ENCODE peak calls at places on chromosomes 7 and 10, in five cellular contexts. S is HepG2, I is K562, Z is GM12878, L is A549. J is an unnamed sample.

GRCh38 chr7:50399635-50400034 is 50.5 kb downstream of the FIGNL1 start:
- DNase-seq in L (no peak), I (no peak), S (no peak), Z (no peak), J (no peak)

GRCh38 chr10:28897617-28898464 is 220.5 kb downstream of the BAMBI start:
- DNase-seq in I (no peak), S (no peak), Z (no peak), L (no peak), J (no peak)

GRCh38 chr10:81136261-81136660 is 598.6 kb downstream of the SH2D4B start:
- DNase-seq in S (no peak), L (no peak), I (no peak), Z (no peak), J (no peak)

GRCh38 chr10:122342293-122343134 is 32.0 kb upstream of the PLEKHA1 start:
- DNase-seq in I (peak; percentile 31), Z (no peak), S (peak; percentile 54), L (peak; percentile 44), J (peak; percentile 21)

GRCh38 chr7:151520419-151521229 is 929 bp upstream of the RHEB start:
- DNase-seq in I (no peak), L (no peak), Z (no peak), S (no peak), J (peak; percentile 56)

GRCh38 chr10:73591578-73591902 is 398 bp upstream of the USP54 start:
- DNase-seq in L (peak; percentile 26), S (peak; percentile 45), I (no peak), Z (no peak), J (no peak)

GRCh38 chr10:63206997-63207952 is 74.1 kb downstream of the NRBF2 start:
- DNase-seq in I (no peak), L (no peak), S (no peak), Z (peak; percentile 36), J (no peak)

GRCh38 chr10:14491814-14492213 is 161.1 kb upstream of the FRMD4A start:
- DNase-seq in Z (no peak), I (no peak), L (no peak), S (no peak), J (no peak)

GRCh38 chr10:102738692-102739121 is 5.0 kb upstream of the WBP1L start:
- DNase-seq in Z (no peak), S (no peak), I (no peak), L (no peak), J (no peak)

GRCh38 chr7:25891591-25891990 is 260.4 kb upstream of the NFE2L3 start:
- DNase-seq in L (no peak), S (no peak), Z (no peak), I (no peak), J (no peak)

GRCh38 chr7:76011437-76011836 is 17.0 kb upstream of the TMEM120A start:
- DNase-seq in I (no peak), Z (no peak), L (no peak), S (no peak), J (no peak)

GRCh38 chr10:52599586-52600200 is 172.9 kb downstream of the MBL2 start:
- DNase-seq in Z (no peak), L (no peak), S (no peak), I (no peak), J (no peak)

GRCh38 chr10:112957589-112958202 is 7.6 kb downstream of the TCF7L2 start:
- DNase-seq in I (no peak), L (no peak), Z (no peak), S (no peak), J (no peak)
- TF ChIP-seq KDM1A in I (no peak), L (no peak), Z (no peak), S (no peak), J (no peak)

GRCh38 chr7:77354914-77355313 is 61.2 kb downstream of the GSAP start:
- DNase-seq in L (no peak), Z (no peak), I (no peak), S (no peak), J (no peak)
- TF ChIP-seq KDM1A in L (no peak), Z (no peak), I (no peak), S (no peak), J (no peak)

GRCh38 chr7:41027428-41028115 is 675.3 kb downstream of the INHBA start:
- DNase-seq in Z (no peak), L (peak; percentile 9), I (no peak), S (no peak), J (no peak)
- TF ChIP-seq KDM1A in Z (no peak), L (no peak), I (no peak), S (no peak), J (no peak)

DNA sequence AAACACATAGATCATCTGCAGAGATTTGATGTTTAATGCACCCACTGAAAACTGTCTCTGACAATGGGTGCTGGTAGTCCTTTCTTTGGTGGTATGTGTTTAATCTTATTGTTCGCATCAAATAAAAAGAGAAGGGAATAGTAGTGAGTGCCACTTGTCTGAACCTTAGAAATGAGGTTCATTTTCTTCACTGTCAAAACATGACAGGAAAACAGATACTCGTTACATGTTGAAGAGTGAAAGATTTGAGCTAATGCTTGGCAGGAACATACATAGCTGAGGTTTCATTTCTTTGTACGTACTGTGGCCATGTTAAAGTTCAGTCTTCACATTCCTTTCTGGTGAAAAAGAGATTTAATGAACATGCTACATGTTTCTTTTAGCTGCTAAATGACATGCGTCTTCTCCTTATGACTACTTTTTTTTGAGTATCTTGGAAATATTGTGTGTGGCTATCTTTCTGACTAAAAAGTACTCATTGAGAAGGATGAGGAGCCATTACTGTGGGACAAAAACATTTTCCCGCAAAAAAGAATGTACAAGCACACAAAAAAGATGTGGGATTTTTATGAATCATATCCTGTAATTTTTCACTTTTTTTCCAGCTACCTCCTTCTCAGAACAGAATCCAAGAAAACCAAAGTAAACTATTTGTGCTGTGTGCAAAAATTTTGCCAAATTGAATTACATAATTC is 108.0 kb downstream of the TWIST1 start:
- DNase-seq in L (no peak), Z (no peak), I (no peak), S (no peak), J (no peak)
- TF ChIP-seq KDM1A in L (no peak), Z (no peak), I (no peak), S (no peak), J (no peak)

GRCh38 chr10:86345296-86346168 is 21.1 kb downstream of the GRID1 start:
- DNase-seq in L (peak; percentile 84), S (no peak), Z (no peak), I (no peak), J (no peak)
- TF ChIP-seq KDM1A in L (no peak), S (no peak), Z (no peak), I (no peak), J (no peak)

GRCh38 chr7:27944626-27945025 is 204.7 kb downstream of the TAX1BP1 start:
- DNase-seq in Z (no peak), L (no peak), S (no peak), I (no peak), J (no peak)

GRCh38 chr7:27947581-27948278 is 207.8 kb downstream of the TAX1BP1 start:
- DNase-seq in L (no peak), I (no peak), S (no peak), Z (no peak), J (no peak)

GRCh38 chr7:27943261-27943660 is 203.3 kb downstream of the TAX1BP1 start:
- DNase-seq in I (no peak), L (no peak), Z (no peak), S (no peak), J (no peak)

GRCh38 chr7:27946351-27946750 is 206.4 kb downstream of the TAX1BP1 start:
- DNase-seq in L (no peak), S (no peak), Z (no peak), I (no peak), J (no peak)

DNA sequence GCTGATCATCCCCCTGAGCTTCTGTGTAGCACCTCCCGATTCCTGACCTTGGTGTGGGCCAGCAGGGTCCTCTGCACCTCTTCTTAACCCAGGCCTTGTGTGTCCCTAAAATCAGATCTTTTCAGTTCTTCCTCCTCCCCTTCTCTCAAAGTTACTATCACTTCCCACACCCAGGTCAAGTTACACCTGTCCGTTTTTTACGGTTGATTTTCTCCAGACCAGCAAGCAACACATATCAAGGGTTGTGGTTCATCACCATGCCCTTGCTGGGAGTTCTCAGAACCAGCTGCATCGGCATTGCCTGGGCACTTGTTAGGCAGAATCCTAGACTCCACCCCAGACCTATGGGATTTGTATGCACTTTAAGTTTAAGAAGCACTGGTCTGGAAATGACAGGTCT is 205.4 kb downstream of the TAX1BP1 start:
- DNase-seq in Z (no peak), I (no peak), L (no peak), S (no peak), J (no peak)
- TF ChIP-seq KDM1A in Z (no peak), I (no peak), L (no peak), S (no peak), J (no peak)

GRCh38 chr7:120591-120991 is 71.8 kb upstream of the FAM20C start:
- DNase-seq in Z (no peak), L (no peak), I (no peak), S (no peak), J (no peak)
- TF ChIP-seq KDM1A in Z (no peak), L (no peak), I (no peak), S (no peak), J (no peak)

GRCh38 chr7:45084336-45084735 is 4.4 kb downstream of the NACAD start:
- DNase-seq in I (no peak), L (no peak), Z (no peak), S (no peak), J (no peak)

GRCh38 chr7:45086348-45087065 is 2.3 kb downstream of the NACAD start:
- DNase-seq in Z (no peak), L (no peak), I (no peak), S (no peak), J (no peak)

GRCh38 chr7:45082831-45083331 is 5.9 kb downstream of the NACAD start:
- DNase-seq in Z (no peak), S (no peak), I (no peak), L (no peak), J (no peak)

GRCh38 chr7:45085619-45086200 is 3.1 kb downstream of the NACAD start:
- DNase-seq in S (no peak), Z (no peak), I (no peak), L (no peak), J (no peak)

GRCh38 chr7:45084901-45085618 is 3.7 kb downstream of the NACAD start:
- DNase-seq in Z (no peak), S (no peak), L (no peak), I (no peak), J (no peak)
- TF ChIP-seq KDM1A in Z (no peak), S (no peak), L (no peak), I (no peak), J (no peak)

DNA sequence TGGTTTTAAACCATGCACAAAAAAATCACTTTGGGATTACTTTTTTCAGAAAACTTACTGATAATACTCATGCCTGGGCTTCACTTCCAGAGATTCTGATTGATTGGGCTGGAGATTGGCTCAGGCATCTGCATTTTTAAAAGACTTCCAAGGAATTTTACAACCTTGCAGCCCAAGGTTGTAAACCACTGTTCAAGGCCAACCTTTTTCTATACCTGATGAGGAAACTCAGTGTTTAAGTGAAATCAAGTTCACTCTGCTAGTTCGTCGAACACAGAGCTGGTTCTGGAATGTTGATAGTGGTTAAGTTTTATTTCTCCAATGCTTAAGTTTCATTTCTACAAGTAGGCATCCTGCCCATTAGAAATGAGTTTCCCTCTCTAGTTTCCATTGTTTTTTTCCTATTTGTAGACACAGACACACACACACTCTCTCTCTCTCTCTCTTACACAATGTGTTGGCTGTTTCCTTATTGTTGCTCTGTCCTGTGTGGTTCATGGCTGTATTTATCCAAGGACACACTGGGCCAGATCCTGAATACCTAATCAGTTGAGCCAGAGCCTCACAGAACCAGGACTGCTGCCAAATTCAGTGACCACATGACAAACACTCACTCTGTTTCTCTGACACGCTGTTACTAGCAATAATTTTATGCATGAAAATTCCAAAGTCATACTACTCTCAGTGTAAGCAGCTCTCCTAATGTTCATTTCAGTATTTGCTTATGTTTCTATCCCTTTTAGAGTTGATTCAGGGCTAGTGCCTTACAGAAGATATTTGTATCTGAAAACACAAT is 3.7 kb upstream of the IFIT1B start:
- DNase-seq in I (peak; percentile 71), L (peak; percentile 53), S (peak; percentile 93), Z (no peak), J (no peak)
- TF ChIP-seq KDM1A in I (no peak), L (no peak), S (peak; percentile 56), Z (no peak), J (no peak)

J was measured in H1.